ENCODE peak calls at places on chromosomes 2 and 18, in nine cellular contexts. C is NCI-H1417; J is activated B cell treated with CpG ODN at 0.5 μM for 24 hours; X is cardiac fibroblast; L is NCI-H82; F is stimulated activated CD8-positive, alpha-beta memory T cell treated with anti-CD3 and anti-CD28 coated beads, Interleukin-15, amount 100 ng/mL, for 24 hours; T is activated gamma-delta T cell treated with Interleukin-2 at 50 U/mL for 16 hours; N is GM13976; E is stimulated activated CD4-positive, alpha-beta T cell treated with anti-CD3 and anti-CD28 coated beads, Interleukin-12 subunit alpha, Interleukin-12 subunit beta, amount 100 ng/mL, for 4 hours. Z is an unnamed sample.

GRCh38 chr18:63109789-63110188 is 209.8 kb downstream of the BCL2 start:
- DNase-seq in J (no peak), C (no peak), T (no peak), L (no peak), E (no peak), N (no peak), X (no peak), F (no peak), Z (no peak)

GRCh38 chr2:42132966-42133641 is 36.0 kb upstream of the EML4 start:
- DNase-seq in J (peak), X (peak), F (peak), N (peak), L (peak), E (peak), C (peak), T (peak), Z (peak)

GRCh38 chr2:230011617-230012016 is 57.1 kb downstream of the SLC16A14 start:
- DNase-seq in J (no peak), E (no peak), T (no peak), L (no peak), F (no peak), N (no peak), X (no peak), C (no peak), Z (no peak)

GRCh38 chr18:59885579-59886163 is 14.1 kb upstream of the PMAIP1 start:
- DNase-seq in L (no peak), T (no peak), J (peak), E (no peak), C (no peak), F (no peak), N (peak), X (peak), Z (no peak)

GRCh38 chr2:41498791-41499190 is 549.0 kb upstream of the PKDCC start:
- DNase-seq in E (no peak), L (no peak), J (no peak), N (no peak), X (peak), C (no peak), F (no peak), T (no peak), Z (no peak)

GRCh38 chr2:191625016-191625415 is 52.9 kb upstream of the NABP1 start:
- DNase-seq in X (peak), L (no peak), E (peak), T (peak), F (no peak), J (no peak), C (no peak), N (no peak), Z (no peak)

GRCh38 chr2:179336782-179337534 is 72.3 kb upstream of the SESTD1 start:
- DNase-seq in F (no peak), X (peak), C (no peak), N (no peak), T (no peak), L (no peak), J (no peak), E (no peak), Z (no peak)

GRCh38 chr2:113166187-113166645 is 7.6 kb upstream of the PSD4 start:
- DNase-seq in E (no peak), N (no peak), T (no peak), F (no peak), L (no peak), C (no peak), X (no peak), J (no peak), Z (peak)

GRCh38 chr2:52428224-52428623 is 1339.4 kb upstream of the CHAC2 start:
- DNase-seq in T (no peak), F (no peak), E (no peak), L (no peak), X (no peak), C (no peak), J (no peak), N (no peak), Z (no peak)

GRCh38 chr2:61044596-61044995 is 21.1 kb upstream of the SANBR start:
- DNase-seq in C (no peak), J (no peak), L (no peak), E (no peak), N (no peak), F (no peak), T (no peak), X (peak), Z (no peak)

GRCh38 chr2:62292190-62292589 is 96.3 kb downstream of the B3GNT2 start:
- DNase-seq in X (peak), T (no peak), F (no peak), N (no peak), L (peak), J (no peak), E (no peak), C (no peak), Z (peak)

GRCh38 chr2:39938035-39938835 is 159.2 kb upstream of the THUMPD2 start:
- DNase-seq in E (no peak), X (no peak), T (no peak), L (no peak), J (no peak), N (no peak), F (no peak), C (no peak), Z (no peak)

GRCh38 chr18:5895300-5895885 is at the start of gene TMEM200C:
- DNase-seq in E (peak), N (peak), J (no peak), F (no peak), T (no peak), L (peak), X (peak), C (peak), Z (no peak)

GRCh38 chr18:11791131-11791530 is 60.1 kb upstream of the CHMP1B start:
- DNase-seq in E (no peak), X (no peak), C (no peak), J (no peak), F (no peak), L (no peak), T (no peak), N (no peak), Z (no peak)

GRCh38 chr2:9001229-9001628 is 2.3 kb downstream of the MBOAT2 start:
- DNase-seq in F (no peak), E (no peak), L (no peak), J (no peak), N (no peak), X (peak), C (no peak), T (no peak), Z (no peak)

GRCh38 chr2:189580267-189580661 is 322 bp downstream of the SLC40A1 start:
- DNase-seq in L (peak), E (peak), C (no peak), N (peak), T (peak), F (no peak), J (no peak), X (no peak), Z (peak)

GRCh38 chr2:229713371-229714079 is 830 bp downstream of the DNER start:
- DNase-seq in F (no peak), L (peak), X (no peak), J (no peak), N (peak), T (no peak), E (peak), C (peak), Z (no peak)

GRCh38 chr18:26450989-26451682 is 97.2 kb downstream of the KCTD1 start:
- DNase-seq in T (no peak), J (no peak), N (no peak), C (no peak), F (no peak), L (no peak), X (no peak), E (no peak), Z (no peak)

GRCh38 chr2:16323131-16323520 is 342.5 kb downstream of the CYRIA start:
- DNase-seq in C (no peak), L (no peak), E (no peak), J (no peak), F (no peak), N (no peak), T (no peak), X (no peak), Z (no peak)

GRCh38 chr18:3995476-3996102 is 459.5 kb downstream of the DLGAP1 start:
- DNase-seq in J (no peak), E (peak), X (peak), L (peak), F (no peak), N (peak), T (peak), C (peak), Z (peak)

GRCh38 chr2:231321021-231321420 is 74.5 kb upstream of the B3GNT7 start:
- DNase-seq in L (no peak), X (no peak), J (no peak), C (no peak), E (no peak), N (no peak), F (no peak), T (no peak), Z (no peak)

GRCh38 chr18:46867471-46868170 is 49.7 kb downstream of the PIAS2 start:
- DNase-seq in T (no peak), F (no peak), E (no peak), N (no peak), X (no peak), L (no peak), J (no peak), C (no peak), Z (no peak)

GRCh38 chr2:189066037-189066436 is 91.9 kb downstream of the COL3A1 start:
- DNase-seq in F (no peak), C (no peak), E (no peak), L (no peak), T (no peak), N (no peak), J (no peak), X (no peak), Z (no peak)

GRCh38 chr18:30971338-30971956 is 71.1 kb downstream of the DSC3 start:
- DNase-seq in L (peak), F (no peak), T (no peak), X (peak), E (no peak), N (peak), C (peak), J (no peak), Z (no peak)

GRCh38 chr2:62597323-62597722 is 91.3 kb upstream of the TMEM17 start:
- DNase-seq in E (no peak), J (no peak), F (no peak), C (no peak), N (no peak), X (peak), T (no peak), L (no peak), Z (no peak)

GRCh38 chr2:240936106-240936505 is 30.0 kb downstream of the CROCC2 start:
- DNase-seq in N (no peak), J (no peak), F (no peak), C (no peak), E (no peak), X (no peak), T (no peak), L (no peak), Z (no peak)

GRCh38 chr18:54828290-54828871 is at the start of gene RAB27B:
- DNase-seq in X (peak), J (peak), L (peak), N (no peak), C (peak), F (peak), E (peak), T (peak), Z (peak)

GRCh38 chr2:53210538-53210937 is 557.1 kb upstream of the CHAC2 start:
- DNase-seq in C (no peak), L (peak), N (no peak), X (no peak), F (no peak), J (no peak), E (no peak), T (no peak), Z (no peak)

GRCh38 chr2:127508621-127509034 is 17.7 kb downstream of the IWS1 start:
- DNase-seq in L (peak), F (no peak), T (no peak), N (peak), X (peak), J (no peak), C (no peak), E (no peak), Z (peak)

GRCh38 chr18:63741769-63742168 is 33.4 kb upstream of the SERPINB7 start:
- DNase-seq in N (no peak), C (no peak), X (peak), T (no peak), L (peak), E (no peak), J (no peak), F (no peak), Z (no peak)

GRCh38 chr2:88167740-88168139 is 2.4 kb upstream of the THNSL2 start:
- DNase-seq in J (no peak), T (no peak), N (no peak), X (no peak), F (no peak), E (no peak), L (no peak), C (no peak), Z (no peak)

GRCh38 chr2:218166791-218167190 is at the start of gene CXCR1:
- DNase-seq in L (no peak), E (peak), C (no peak), J (no peak), X (no peak), F (no peak), N (no peak), T (peak), Z (no peak)

GRCh38 chr2:161426416-161426787 is 10.3 kb downstream of the TBR1 start:
- DNase-seq in X (no peak), F (no peak), C (no peak), E (no peak), T (no peak), L (no peak), J (no peak), N (no peak), Z (no peak)

GRCh38 chr2:79862756-79863155 is 349.9 kb downstream of the CTNNA2 start:
- DNase-seq in F (no peak), T (no peak), C (no peak), L (no peak), J (no peak), E (no peak), N (no peak), X (no peak), Z (no peak)

Z was measured in lung.